ENCODE peak calls at places on chromosomes 12 and 14, in six cellular contexts. S is A549, N is SK-N-SH, K is GM23338, R is Panc1, J is GM12878. Q is an unnamed sample.
A peak's percentile ranks its signal among the peaks of the same experiment; 100 is the strongest.

GRCh38 chr14:67487937-67488893 is at the start of gene TMEM229B:
- DNase-seq in J (peak; percentile 94), S (no peak), R (no peak), K (no peak), N (no peak), Q (no peak)

GRCh38 chr14:48382961-48383360 is 707.6 kb upstream of the MDGA2 start:
- DNase-seq in K (peak; percentile 21), N (no peak), S (no peak), R (no peak), J (no peak), Q (no peak)

GRCh38 chr12:60257063-60257462 is 661.2 kb downstream of the SLC16A7 start:
- DNase-seq in K (peak; percentile 4), R (peak; percentile 43), J (no peak), N (no peak), S (peak; percentile 66), Q (no peak)

GRCh38 chr12:81819991-81820633 is 61.0 kb upstream of the PPFIA2 start:
- DNase-seq in J (no peak), K (no peak), N (no peak), S (no peak), R (no peak), Q (no peak)

GRCh38 chr12:103806807-103807206 is 34.2 kb downstream of the NT5DC3 start:
- DNase-seq in N (no peak), K (no peak), R (no peak), J (no peak), S (no peak), Q (peak; percentile 68)

GRCh38 chr12:12350868-12351463 is 924 bp upstream of the MANSC1 start:
- DNase-seq in R (no peak), N (no peak), K (no peak), S (peak; percentile 66), J (no peak), Q (no peak)

GRCh38 chr14:60197629-60198318 is 32.6 kb upstream of the DHRS7 start:
- DNase-seq in J (no peak), N (no peak), R (no peak), K (no peak), S (no peak), Q (no peak)

GRCh38 chr12:112869091-112869490 is 37.7 kb upstream of the OAS1 start:
- DNase-seq in J (no peak), S (no peak), K (no peak), R (no peak), N (peak; percentile 43), Q (no peak)

GRCh38 chr14:101407328-101407727 is 154.0 kb upstream of the DIO3 start:
- DNase-seq in R (no peak), K (no peak), J (no peak), S (no peak), N (no peak), Q (no peak)

GRCh38 chr14:103281496-103282231 is 52.4 kb upstream of the EIF5 start:
- DNase-seq in R (no peak), N (peak; percentile 79), J (no peak), K (peak; percentile 82), S (peak; percentile 70), Q (no peak)

GRCh38 chr12:52925717-52926595 is 21.1 kb upstream of the KRT8 start:
- DNase-seq in S (peak; percentile 84), N (no peak), R (no peak), J (no peak), K (peak; percentile 47), Q (no peak)

GRCh38 chr12:42469355-42470006 is 120.1 kb downstream of the PRICKLE1 start:
- DNase-seq in R (no peak), S (no peak), J (peak; percentile 97), N (no peak), K (no peak), Q (peak; percentile 39)

GRCh38 chr12:84161296-84161695 is 751.3 kb downstream of the SLC6A15 start:
- DNase-seq in S (no peak), N (no peak), K (no peak), J (no peak), R (no peak), Q (no peak)

GRCh38 chr12:109027767-109028166 is 6.9 kb upstream of the SVOP start:
- DNase-seq in R (no peak), K (no peak), S (no peak), N (no peak), J (no peak), Q (no peak)

GRCh38 chr12:122203301-122203967 is at the start of gene B3GNT4:
- DNase-seq in K (peak; percentile 85), S (peak; percentile 71), R (no peak), J (no peak), N (peak; percentile 85), Q (no peak)

GRCh38 chr12:101929365-101930041 is 52.1 kb downstream of the DRAM1 start:
- DNase-seq in K (no peak), J (peak; percentile 82), N (no peak), R (no peak), S (no peak), Q (no peak)

GRCh38 chr14:58899317-58899713 is 261.6 kb downstream of the DACT1 start:
- DNase-seq in J (no peak), S (peak; percentile 6), R (no peak), K (no peak), N (no peak), Q (no peak)

GRCh38 chr12:73106896-73107295 is 834.7 kb downstream of the TRHDE start:
- DNase-seq in K (no peak), S (no peak), J (no peak), N (no peak), R (no peak), Q (no peak)

GRCh38 chr14:25436906-25437305 is 387.0 kb upstream of the STXBP6 start:
- DNase-seq in J (no peak), S (no peak), K (no peak), N (no peak), R (no peak), Q (no peak)

GRCh38 chr12:5428332-5429221 is 3.3 kb upstream of the NTF3 start:
- DNase-seq in K (peak; percentile 65), N (peak; percentile 37), J (no peak), S (no peak), R (no peak), Q (no peak)

GRCh38 chr12:65229441-65229840 is 49.0 kb upstream of the MSRB3 start:
- DNase-seq in J (no peak), N (no peak), S (no peak), K (no peak), R (no peak), Q (no peak)

GRCh38 chr14:89667983-89668382 is 250.9 kb upstream of the FOXN3 start:
- DNase-seq in S (no peak), R (no peak), N (no peak), J (no peak), K (no peak), Q (no peak)

GRCh38 chr14:54344445-54344844 is 52.4 kb upstream of the CDKN3 start:
- DNase-seq in S (no peak), N (no peak), R (no peak), J (no peak), K (no peak), Q (no peak)

GRCh38 chr12:46265734-46266133 is 3.1 kb downstream of the SLC38A1 start:
- DNase-seq in N (no peak), R (no peak), S (no peak), K (no peak), J (no peak), Q (no peak)

DNA sequence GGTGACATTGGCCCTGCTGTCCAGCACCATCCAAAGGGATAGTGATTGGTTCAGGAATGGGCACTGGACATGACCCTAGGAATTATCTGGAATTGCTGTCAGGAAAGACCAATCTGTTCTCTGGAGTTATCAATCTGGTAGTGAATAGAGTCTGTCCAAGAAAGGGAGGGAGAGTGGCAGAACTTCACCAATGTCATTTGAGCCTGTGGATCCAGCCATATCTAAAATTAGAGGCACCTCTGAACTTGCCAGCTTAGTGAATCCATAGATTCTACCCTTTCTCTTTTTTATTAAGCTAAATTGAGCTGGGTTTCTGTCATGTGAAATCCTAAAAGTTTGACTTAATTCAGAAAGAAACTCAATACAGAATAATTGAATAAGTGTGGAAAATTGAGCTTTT is 93.9 kb downstream of the NKX2-1 start:
- DNase-seq in R (no peak), S (no peak), N (no peak), J (no peak), K (no peak), Q (no peak)
- TF ChIP-seq REST in R (no peak), S (no peak), N (no peak), J (no peak), K (no peak), Q (no peak)

DNA sequence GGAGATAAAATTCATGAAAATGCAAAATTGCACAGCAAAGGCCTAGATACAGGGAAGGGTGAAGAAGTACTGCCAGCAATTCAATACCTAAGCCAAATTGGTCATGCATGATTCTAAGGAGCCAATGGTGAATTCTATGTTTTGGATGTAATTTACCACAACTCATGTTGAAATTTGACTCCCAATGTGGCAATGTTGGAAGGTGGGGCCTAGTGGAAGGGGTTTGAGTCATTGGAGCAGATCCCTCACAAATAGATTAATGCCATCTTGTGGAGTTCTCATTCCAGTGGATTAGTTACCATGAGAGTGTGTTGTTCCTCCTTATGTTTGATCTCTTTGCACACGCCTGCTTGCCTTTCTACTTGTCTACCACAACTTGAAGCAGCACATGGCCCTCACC is 194.0 kb upstream of the ALG10 start:
- DNase-seq in N (no peak), R (no peak), K (no peak), S (no peak), J (no peak), Q (no peak)
- TF ChIP-seq REST in N (no peak), R (no peak), K (no peak), S (no peak), J (no peak), Q (no peak)

DNA sequence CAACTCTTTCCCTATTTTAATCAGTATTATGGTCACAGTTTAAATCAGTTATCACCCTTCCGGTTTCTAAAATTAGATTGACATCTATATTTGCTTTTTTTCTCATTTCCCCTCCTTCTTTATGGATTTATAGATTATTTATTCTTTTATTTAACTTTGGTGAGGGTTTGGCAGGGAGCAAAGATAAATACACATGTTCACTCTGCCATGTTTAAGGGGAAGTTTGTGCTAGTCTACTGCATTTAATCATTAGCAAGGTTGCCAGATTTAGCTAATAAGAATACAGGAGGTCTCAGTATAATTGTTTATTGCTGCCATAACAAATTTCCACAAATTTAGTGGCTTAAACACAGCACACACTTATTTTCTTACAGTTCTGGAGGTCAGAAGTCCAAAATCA is 204.0 kb upstream of the BTG1 start:
- DNase-seq in R (no peak), N (no peak), J (no peak), K (no peak), S (no peak), Q (no peak)
- TF ChIP-seq REST in R (no peak), N (no peak), J (no peak), K (no peak), S (no peak), Q (no peak)

DNA sequence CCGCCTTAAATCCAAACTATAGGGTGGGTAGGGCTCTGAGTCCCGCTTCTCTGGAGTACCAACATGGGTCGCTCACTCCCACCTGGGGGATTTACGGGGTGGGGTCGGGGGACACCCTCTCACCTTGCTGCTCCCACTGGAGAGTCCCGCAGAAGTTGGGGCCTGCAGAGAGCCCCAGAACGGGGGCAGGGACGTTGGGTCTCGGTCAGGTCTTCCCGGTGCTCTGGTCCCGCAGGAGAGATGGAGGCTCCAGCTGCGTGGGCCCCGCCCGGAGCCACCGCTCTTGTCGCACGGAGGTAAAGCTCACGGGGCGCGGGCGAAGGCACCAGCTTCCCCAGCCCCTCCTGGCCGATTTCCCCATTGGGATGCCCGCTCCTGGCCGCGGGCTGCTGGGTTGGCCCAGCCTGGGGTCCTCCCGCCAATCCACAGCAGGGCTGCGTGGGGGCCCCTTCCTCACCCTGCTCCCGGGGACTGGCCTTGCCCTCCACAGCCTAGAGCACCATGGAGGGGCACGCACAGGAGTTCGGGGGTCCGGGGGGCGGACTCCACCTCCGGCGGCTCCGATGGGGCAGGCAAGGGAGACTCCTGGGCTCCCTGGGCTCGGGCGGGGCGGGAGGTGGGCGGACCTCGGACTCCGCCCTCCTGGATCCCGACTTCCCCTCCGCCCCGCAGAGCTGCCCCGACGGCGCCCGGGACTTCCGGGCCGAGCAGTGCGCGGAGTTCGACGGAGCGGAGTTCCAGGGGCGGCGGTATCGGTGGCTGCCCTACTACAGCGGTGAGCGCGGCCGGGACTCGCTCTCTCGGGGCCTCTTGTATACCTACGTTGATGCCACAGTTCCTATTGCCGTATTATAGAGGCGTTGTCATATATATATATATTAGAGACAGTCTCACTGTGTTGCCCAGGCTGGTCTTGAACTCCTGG is 8.4 kb downstream of the PAPLN start:
- DNase-seq in N (peak; percentile 16), S (no peak), J (no peak), K (peak; percentile 86), R (no peak), Q (peak; percentile 25)
- TF ChIP-seq REST in N (no peak), S (no peak), J (no peak), K (no peak), R (no peak), Q (no peak)